ENCODE peak calls at places on chromosomes 16 and 17, in seven cellular contexts. K is fibroblast of lung, H is psoas muscle, Q is dorsolateral prefrontal cortex, O is A549, P is right atrium auricular region, W is mesendoderm. A is an unnamed sample.

GRCh38 chr16:86051376-86052114 is 152.6 kb downstream of the IRF8 start:
- DNase-seq in K (no peak), H (no peak), Q (no peak), O (no peak), P (no peak), W (no peak), A (no peak)

GRCh38 chr16:84795338-84796053 is 24.3 kb upstream of the CRISPLD2 start:
- DNase-seq in K (peak), H (peak), Q (no peak), O (no peak), P (peak), W (peak), A (peak)

GRCh38 chr16:56866955-56867830 is 2.2 kb downstream of the SLC12A3 start:
- DNase-seq in K (peak), H (no peak), Q (no peak), O (peak), P (no peak), W (peak), A (peak)

GRCh38 chr17:39132192-39132600 is 19.2 kb downstream of the PLXDC1 start:
- DNase-seq in K (peak), H (peak), Q (no peak), O (peak), P (no peak), W (peak), A (peak)

GRCh38 chr17:27244481-27245223 is 49.3 kb upstream of the WSB1 start:
- DNase-seq in K (peak), H (peak), Q (no peak), O (peak), P (peak), W (peak), A (peak)

GRCh38 chr17:69235338-69236058 is 6.9 kb upstream of the ABCA10 start:
- DNase-seq in K (peak), H (peak), Q (peak), O (peak), P (peak), W (peak), A (peak)

GRCh38 chr17:76382803-76383644 is 1.4 kb upstream of the SPHK1 start:
- DNase-seq in K (peak), H (no peak), Q (no peak), O (peak), P (no peak), W (peak), A (peak)

GRCh38 chr17:78715876-78716275 is 66.2 kb downstream of the CYTH1 start:
- DNase-seq in K (no peak), H (no peak), Q (no peak), O (no peak), P (no peak), W (no peak), A (no peak)

GRCh38 chr17:15893333-15894024 is 51.5 kb upstream of the ADORA2B start:
- DNase-seq in K (peak), H (no peak), Q (no peak), O (peak), P (no peak), W (peak), A (no peak)

GRCh38 chr17:18161226-18162094 is 22.2 kb upstream of the ALKBH5 start:
- DNase-seq in K (peak), H (no peak), Q (no peak), O (no peak), P (no peak), W (no peak), A (no peak)

GRCh38 chr17:82896071-82897000 is 56.5 kb upstream of the ZNF750 start:
- DNase-seq in K (no peak), H (peak), Q (no peak), O (no peak), P (no peak), W (no peak), A (no peak)

GRCh38 chr16:86073103-86073625 is 174.2 kb downstream of the IRF8 start:
- DNase-seq in K (no peak), H (no peak), Q (no peak), O (no peak), P (no peak), W (no peak), A (no peak)

GRCh38 chr17:29723283-29724047 is 100.8 kb upstream of the CORO6 start:
- DNase-seq in K (no peak), H (no peak), Q (no peak), O (no peak), P (no peak), W (no peak), A (no peak)

GRCh38 chr17:38509008-38509771 is 80.9 kb downstream of the ARHGAP23 start:
- DNase-seq in K (peak), H (peak), Q (peak), O (peak), P (peak), W (peak), A (peak)

GRCh38 chr16:30382398-30383015 is at the start of gene SEPTIN1:
- DNase-seq in K (no peak), H (no peak), Q (no peak), O (no peak), P (no peak), W (no peak), A (no peak)

GRCh38 chr17:19021622-19022083 is 17.1 kb upstream of the FAM83G start:
- DNase-seq in K (no peak), H (peak), Q (no peak), O (no peak), P (no peak), W (no peak), A (no peak)

GRCh38 chr17:39191750-39192510 is 5.5 kb downstream of the CACNB1 start:
- DNase-seq in K (no peak), H (peak), Q (no peak), O (no peak), P (no peak), W (no peak), A (no peak)

GRCh38 chr17:3695723-3696411 is at the start of gene P2RX5:
- DNase-seq in K (peak), H (peak), Q (no peak), O (no peak), P (no peak), W (peak), A (no peak)

DNA sequence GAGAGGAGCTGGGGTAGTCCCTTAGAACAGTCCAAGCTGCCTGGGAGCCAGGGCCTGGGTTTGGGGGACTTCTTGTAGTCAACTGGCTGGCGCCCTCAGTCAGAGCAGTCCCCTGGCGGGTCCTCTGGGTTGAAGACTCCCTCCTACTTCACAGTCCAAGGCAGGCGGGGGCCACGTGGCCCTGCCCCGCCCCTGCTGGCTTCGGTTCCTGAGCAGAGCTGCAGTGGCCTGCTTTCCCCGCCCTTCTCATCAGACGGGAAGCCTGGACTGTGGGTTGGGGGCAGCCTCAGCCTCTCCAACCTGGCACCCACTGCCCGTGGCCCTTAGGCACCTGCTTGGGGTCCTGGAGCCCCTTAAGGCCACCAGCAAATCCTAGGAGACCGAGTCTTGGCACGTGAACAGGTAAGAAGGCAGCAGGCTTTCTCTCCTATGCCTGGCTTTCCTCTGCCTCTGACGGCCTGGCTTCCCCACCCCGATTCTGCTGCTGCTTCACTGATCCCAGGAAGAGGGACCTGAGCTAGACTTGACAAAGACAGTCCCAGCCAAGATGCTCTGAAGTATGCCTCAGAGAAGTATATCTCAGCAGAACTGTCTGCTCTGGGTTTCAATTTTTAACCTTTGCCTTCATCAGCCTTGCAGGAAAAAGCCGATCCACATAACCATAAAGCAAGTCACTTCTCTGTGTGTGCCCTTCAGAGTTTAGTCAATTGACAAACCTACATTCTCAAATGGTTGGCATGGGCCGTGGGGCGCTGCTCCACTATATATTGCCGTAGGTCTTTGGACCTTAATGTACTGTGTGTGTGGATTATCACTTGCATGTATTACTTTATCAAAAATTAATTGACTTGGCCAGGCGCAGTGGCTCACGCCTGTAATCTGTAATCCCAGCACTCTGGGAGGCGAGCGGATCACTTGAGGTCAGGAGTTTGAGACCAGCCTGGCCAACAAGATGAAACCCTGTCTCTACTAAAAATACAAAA is 56.3 kb downstream of the SF3B3 start:
- DNase-seq in K (no peak), H (peak), Q (no peak), O (no peak), P (no peak), W (no peak), A (no peak)
- H3K4me3 ChIP-seq in K (no peak), H (peak), Q (no peak), O (no peak), P (no peak), W (no peak), A (no peak)

GRCh38 chr16:68936729-68937631 is 93.6 kb downstream of the TANGO6 start:
- DNase-seq in K (peak), H (no peak), Q (no peak), O (no peak), P (no peak), W (no peak), A (no peak)
- H3K27ac ChIP-seq in K (no peak), H (no peak), Q (no peak), O (peak), P (no peak), W (no peak), A (no peak)

GRCh38 chr17:63652106-63652505 is 29.9 kb downstream of the MAP3K3 start:
- DNase-seq in K (peak), H (no peak), Q (no peak), O (no peak), P (no peak), W (no peak), A (no peak)
- H3K4me3 ChIP-seq in K (no peak), H (no peak), Q (no peak), O (no peak), P (no peak), W (no peak), A (no peak)

DNA sequence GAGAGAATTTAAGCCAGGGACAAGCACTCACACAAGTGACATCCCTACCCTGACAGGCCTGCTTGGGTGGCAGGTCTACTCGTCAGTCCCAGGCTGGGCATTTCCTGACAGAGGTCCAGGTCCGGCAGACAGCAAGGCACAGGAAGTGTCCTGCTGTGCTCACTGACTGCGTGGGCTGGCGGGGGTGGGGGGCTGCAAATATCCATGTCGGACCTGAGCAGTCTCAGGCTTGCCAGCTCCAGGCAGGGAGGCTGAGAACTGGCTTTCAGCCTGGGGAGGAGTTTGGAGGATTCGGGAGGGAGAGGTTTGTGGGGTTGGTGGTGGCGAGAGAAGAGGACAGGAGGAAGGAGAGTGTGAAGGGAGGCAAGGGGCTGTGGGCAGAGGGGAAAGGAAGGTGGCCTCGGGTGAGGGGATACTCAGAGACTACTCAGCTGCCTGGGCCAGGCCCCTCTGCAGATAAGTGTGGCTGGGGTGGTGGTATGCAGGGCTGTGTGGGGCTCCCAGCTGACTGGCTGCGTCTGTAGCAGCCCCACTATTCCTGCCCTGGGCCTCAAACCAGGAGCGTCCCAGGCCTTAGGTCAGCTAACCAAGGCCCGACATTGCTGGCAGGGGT is 7.8 kb downstream of the HIC1 start:
- DNase-seq in K (peak), H (peak), Q (no peak), O (no peak), P (no peak), W (peak), A (peak)
- H3K27ac ChIP-seq in K (peak), H (peak), Q (peak), O (no peak), P (peak), W (peak), A (peak)

DNA sequence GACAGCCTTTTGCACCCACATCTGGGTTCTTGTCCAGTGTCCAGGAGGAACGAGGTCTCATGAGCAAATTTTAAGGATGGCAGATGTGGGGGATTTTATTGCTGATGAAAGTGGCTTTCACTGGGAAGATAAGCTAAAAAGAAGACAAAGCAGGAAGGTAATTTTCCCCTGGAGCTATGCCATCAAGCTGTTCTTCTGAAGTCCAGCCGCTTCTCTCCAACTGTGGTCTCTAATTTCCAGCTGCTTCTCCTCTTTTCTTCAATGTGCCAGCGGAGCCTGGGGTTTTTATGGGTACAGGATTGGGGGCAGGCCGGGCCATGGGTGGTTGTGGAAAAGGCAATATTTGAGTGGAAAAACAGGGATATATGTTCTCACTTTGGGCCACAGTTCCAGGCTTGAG is 430.8 kb downstream of the WWOX start:
- DNase-seq in K (no peak), H (no peak), Q (no peak), O (no peak), P (no peak), W (no peak), A (no peak)
- H3K4me3 ChIP-seq in K (no peak), H (no peak), Q (no peak), O (no peak), P (no peak), W (no peak), A (no peak)

GRCh38 chr16:11560701-11561439 is 25.8 kb downstream of the LITAF start:
- DNase-seq in K (no peak), H (peak), Q (no peak), O (no peak), P (no peak), W (peak), A (no peak)
- H3K27ac ChIP-seq in K (peak), H (peak), Q (peak), O (peak), P (peak), W (peak), A (no peak)

A was measured in brain microvascular endothelial cell.